ENCODE peak calls at places on chromosomes 12 and 14, in five cellular contexts. One of them, this sample, is unnamed.
A peak's percentile ranks its signal among the peaks of the same experiment; 100 is the strongest.

GRCh38 chr14:51604078-51604477 is 47.6 kb upstream of the FRMD6 start:
- DNase-seq in AG04450: peak; percentile 67
- DNase-seq in dorsolateral prefrontal cortex: no peak
- DNase-seq in neural crest cell: no peak
- DNase-seq in hepatocyte: peak; percentile 39
- DNase-seq in this sample: no peak

GRCh38 chr14:100827751-100828447 is 2.0 kb downstream of the MEG3 start:
- DNase-seq in dorsolateral prefrontal cortex: peak; percentile 57
- DNase-seq in AG04450: peak; percentile 46
- DNase-seq in hepatocyte: no peak
- DNase-seq in neural crest cell: no peak
- DNase-seq in this sample: no peak

GRCh38 chr14:104977681-104978647 is at the start of gene AHNAK2:
- DNase-seq in neural crest cell: peak; percentile 73
- DNase-seq in dorsolateral prefrontal cortex: peak; percentile 67
- DNase-seq in hepatocyte: peak; percentile 94
- DNase-seq in AG04450: peak; percentile 20
- DNase-seq in this sample: peak; percentile 73

GRCh38 chr14:96246535-96246839 is 9.5 kb upstream of the BDKRB1 start:
- DNase-seq in AG04450: peak; percentile 94
- DNase-seq in dorsolateral prefrontal cortex: no peak
- DNase-seq in hepatocyte: peak; percentile 86
- DNase-seq in neural crest cell: no peak
- DNase-seq in this sample: no peak

GRCh38 chr12:25119020-25119419 is 75.9 kb downstream of the DNAI7 start:
- DNase-seq in hepatocyte: no peak
- DNase-seq in neural crest cell: no peak
- DNase-seq in dorsolateral prefrontal cortex: no peak
- DNase-seq in AG04450: no peak
- DNase-seq in this sample: no peak

GRCh38 chr12:109130755-109131521 is 14.6 kb downstream of the ACACB start:
- DNase-seq in AG04450: no peak
- DNase-seq in neural crest cell: no peak
- DNase-seq in dorsolateral prefrontal cortex: no peak
- DNase-seq in hepatocyte: no peak
- DNase-seq in this sample: no peak

GRCh38 chr12:98369601-98370000 is 145.8 kb upstream of the TMPO start:
- DNase-seq in hepatocyte: no peak
- DNase-seq in AG04450: no peak
- DNase-seq in neural crest cell: no peak
- DNase-seq in dorsolateral prefrontal cortex: no peak
- DNase-seq in this sample: no peak

GRCh38 chr14:54712371-54712998 is 145.6 kb downstream of the SAMD4A start:
- DNase-seq in dorsolateral prefrontal cortex: no peak
- DNase-seq in hepatocyte: no peak
- DNase-seq in AG04450: no peak
- DNase-seq in neural crest cell: no peak
- DNase-seq in this sample: no peak

GRCh38 chr12:111448831-111449790 is 43.4 kb downstream of the SH2B3 start:
- DNase-seq in AG04450: no peak
- DNase-seq in neural crest cell: no peak
- DNase-seq in dorsolateral prefrontal cortex: no peak
- DNase-seq in hepatocyte: no peak
- DNase-seq in this sample: no peak

GRCh38 chr14:46399049-46399448 is 252.5 kb downstream of the RPL10L start:
- DNase-seq in AG04450: no peak
- DNase-seq in dorsolateral prefrontal cortex: no peak
- DNase-seq in hepatocyte: no peak
- DNase-seq in neural crest cell: no peak
- DNase-seq in this sample: no peak

GRCh38 chr12:52896190-52897100 is 8.4 kb downstream of the KRT8 start:
- DNase-seq in AG04450: no peak
- DNase-seq in neural crest cell: no peak
- DNase-seq in hepatocyte: peak; percentile 57
- DNase-seq in dorsolateral prefrontal cortex: no peak
- DNase-seq in this sample: no peak

GRCh38 chr12:104242546-104243206 is 27.1 kb downstream of the TXNRD1 start:
- DNase-seq in hepatocyte: no peak
- DNase-seq in dorsolateral prefrontal cortex: no peak
- DNase-seq in AG04450: no peak
- DNase-seq in neural crest cell: no peak
- DNase-seq in this sample: no peak

GRCh38 chr14:91373591-91374245 is 43.9 kb downstream of the CCDC88C start:
- DNase-seq in hepatocyte: no peak
- DNase-seq in dorsolateral prefrontal cortex: no peak
- DNase-seq in neural crest cell: no peak
- DNase-seq in AG04450: no peak
- DNase-seq in this sample: no peak

GRCh38 chr12:110966081-110966760 is 45.8 kb upstream of the MYL2 start:
- DNase-seq in AG04450: no peak
- DNase-seq in neural crest cell: no peak
- DNase-seq in hepatocyte: no peak
- DNase-seq in dorsolateral prefrontal cortex: peak; percentile 57
- DNase-seq in this sample: no peak

GRCh38 chr12:96986883-96987523 is 79.9 kb downstream of the NEDD1 start:
- DNase-seq in neural crest cell: peak; percentile 38
- DNase-seq in hepatocyte: peak; percentile 49
- DNase-seq in AG04450: no peak
- DNase-seq in dorsolateral prefrontal cortex: no peak
- DNase-seq in this sample: no peak

GRCh38 chr14:26856832-26857508 is 259.1 kb upstream of the NOVA1 start:
- DNase-seq in neural crest cell: no peak
- DNase-seq in AG04450: no peak
- DNase-seq in hepatocyte: no peak
- DNase-seq in dorsolateral prefrontal cortex: peak; percentile 51
- DNase-seq in this sample: no peak

DNA sequence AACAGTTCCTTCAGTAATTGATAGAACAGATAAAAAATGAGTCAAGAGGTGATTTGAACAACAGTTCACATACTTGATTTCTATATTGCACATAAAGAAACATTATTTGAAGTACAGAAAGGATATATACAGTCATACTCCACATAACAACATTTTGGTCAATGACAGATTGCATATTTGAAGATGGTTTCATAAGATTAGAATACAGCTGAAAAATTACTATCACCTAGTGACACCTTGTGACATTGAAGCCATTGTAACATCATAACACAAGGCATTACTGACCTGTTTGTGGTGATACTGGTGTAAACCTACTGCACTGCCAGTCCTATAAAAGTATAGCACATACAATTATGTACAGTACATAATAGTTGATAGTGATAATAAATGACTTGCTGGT is 43.1 kb upstream of the ABCC9 start:
- DNase-seq in dorsolateral prefrontal cortex: no peak
- DNase-seq in AG04450: no peak
- DNase-seq in hepatocyte: no peak
- DNase-seq in neural crest cell: no peak
- DNase-seq in this sample: no peak
- TF ChIP-seq CTCF in dorsolateral prefrontal cortex: no peak
- TF ChIP-seq CTCF in AG04450: no peak
- TF ChIP-seq CTCF in hepatocyte: no peak
- TF ChIP-seq CTCF in neural crest cell: no peak
- TF ChIP-seq CTCF in this sample: no peak

GRCh38 chr12:132521726-132522292 is 31.9 kb downstream of the FBRSL1 start:
- DNase-seq in neural crest cell: no peak
- DNase-seq in hepatocyte: no peak
- DNase-seq in dorsolateral prefrontal cortex: no peak
- DNase-seq in AG04450: no peak
- DNase-seq in this sample: no peak

GRCh38 chr12:132523576-132524331 is 33.8 kb downstream of the FBRSL1 start:
- DNase-seq in neural crest cell: peak; percentile 87
- DNase-seq in dorsolateral prefrontal cortex: peak; percentile 85
- DNase-seq in hepatocyte: peak; percentile 74
- DNase-seq in AG04450: no peak
- DNase-seq in this sample: peak; percentile 61

GRCh38 chr12:132524405-132524804 is 34.5 kb downstream of the FBRSL1 start:
- DNase-seq in dorsolateral prefrontal cortex: no peak
- DNase-seq in neural crest cell: no peak
- DNase-seq in AG04450: no peak
- DNase-seq in hepatocyte: peak; percentile 68
- DNase-seq in this sample: no peak

GRCh38 chr12:132521200-132521580 is 31.2 kb downstream of the FBRSL1 start:
- DNase-seq in hepatocyte: no peak
- DNase-seq in neural crest cell: no peak
- DNase-seq in dorsolateral prefrontal cortex: no peak
- DNase-seq in AG04450: no peak
- DNase-seq in this sample: no peak

DNA sequence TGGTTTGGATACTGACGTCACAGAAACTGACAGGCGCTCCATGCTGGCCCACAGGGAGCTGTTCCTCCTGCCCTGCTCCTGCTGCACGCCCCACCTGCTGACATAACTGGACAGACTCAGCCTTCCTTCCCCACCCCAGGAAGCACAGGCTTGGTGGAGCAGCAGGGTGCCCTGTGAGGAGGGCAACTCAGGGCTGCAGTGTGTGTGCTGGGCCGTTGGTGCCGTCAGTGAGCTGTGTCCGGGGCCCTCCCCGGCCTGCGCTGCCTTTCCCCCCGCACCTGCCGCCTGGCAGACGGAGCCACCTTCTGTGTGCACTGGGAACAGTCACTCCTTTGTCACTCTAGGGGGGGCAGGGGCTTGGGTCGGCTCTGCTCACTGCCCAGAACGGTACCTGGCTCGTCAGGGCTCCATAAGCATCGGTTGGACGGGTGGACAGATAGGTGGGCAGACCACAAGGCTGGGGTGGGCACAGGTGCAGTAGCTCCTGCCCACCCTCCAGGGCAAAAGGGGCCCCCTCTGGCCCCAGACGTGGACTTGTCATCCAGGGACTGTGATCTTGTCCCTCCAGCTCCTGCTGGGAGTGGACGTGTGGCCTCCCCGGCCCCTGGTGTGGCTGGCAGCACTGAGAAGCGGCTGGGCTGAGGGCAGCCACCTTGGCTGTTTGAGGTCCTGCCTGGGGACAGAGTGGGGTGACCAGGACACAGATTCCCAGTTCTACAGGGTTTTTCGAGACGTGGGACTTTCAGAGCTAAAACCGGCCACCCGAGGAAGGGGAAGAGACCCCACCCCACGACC is 32.8 kb downstream of the FBRSL1 start:
- DNase-seq in dorsolateral prefrontal cortex: no peak
- DNase-seq in AG04450: no peak
- DNase-seq in hepatocyte: no peak
- DNase-seq in neural crest cell: no peak
- DNase-seq in this sample: no peak
- TF ChIP-seq CTCF in dorsolateral prefrontal cortex: no peak
- TF ChIP-seq CTCF in AG04450: no peak
- TF ChIP-seq CTCF in hepatocyte: no peak
- TF ChIP-seq CTCF in neural crest cell: no peak
- TF ChIP-seq CTCF in this sample: no peak

GRCh38 chr12:66409195-66409871 is 107.0 kb downstream of the HELB start:
- DNase-seq in dorsolateral prefrontal cortex: no peak
- DNase-seq in neural crest cell: peak; percentile 29
- DNase-seq in hepatocyte: peak; percentile 50
- DNase-seq in AG04450: peak; percentile 61
- DNase-seq in this sample: no peak
- TF ChIP-seq CTCF in dorsolateral prefrontal cortex: peak; percentile 66
- TF ChIP-seq CTCF in neural crest cell: peak; percentile 64
- TF ChIP-seq CTCF in hepatocyte: peak; percentile 58
- TF ChIP-seq CTCF in AG04450: peak; percentile 82
- TF ChIP-seq CTCF in this sample: peak; percentile 55

GRCh38 chr12:46372131-46372851 is at the start of gene SLC38A2:
- DNase-seq in dorsolateral prefrontal cortex: peak; percentile 99
- DNase-seq in AG04450: no peak
- DNase-seq in neural crest cell: peak; percentile 92
- DNase-seq in hepatocyte: peak; percentile 98
- DNase-seq in this sample: no peak
- TF ChIP-seq CTCF in dorsolateral prefrontal cortex: peak; percentile 11
- TF ChIP-seq CTCF in AG04450: no peak
- TF ChIP-seq CTCF in neural crest cell: peak; percentile 9
- TF ChIP-seq CTCF in hepatocyte: no peak
- TF ChIP-seq CTCF in this sample: no peak

DNA sequence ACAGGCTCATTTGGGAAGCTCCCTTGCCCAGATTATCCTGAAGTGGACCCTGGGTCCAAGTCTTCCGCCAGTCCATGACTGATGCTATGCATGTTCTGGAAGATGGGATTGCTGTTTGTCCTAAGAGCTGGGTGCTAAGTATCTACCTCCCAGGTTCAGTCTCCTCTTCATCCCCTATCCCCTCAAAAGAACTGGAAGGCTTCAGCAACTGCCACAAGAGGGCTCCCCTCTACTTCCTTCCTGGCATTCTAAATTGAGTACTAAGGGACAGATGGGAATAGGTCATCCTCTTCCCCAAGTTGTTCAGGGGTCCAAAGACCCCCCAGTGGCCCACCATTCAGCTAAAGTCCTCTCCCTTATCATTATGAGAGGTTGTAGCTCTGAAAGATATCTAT is 9.0 kb upstream of the FKBP11 start:
- DNase-seq in dorsolateral prefrontal cortex: no peak
- DNase-seq in AG04450: no peak
- DNase-seq in hepatocyte: no peak
- DNase-seq in neural crest cell: no peak
- DNase-seq in this sample: no peak
- TF ChIP-seq CTCF in dorsolateral prefrontal cortex: peak; percentile 29
- TF ChIP-seq CTCF in AG04450: peak; percentile 46
- TF ChIP-seq CTCF in hepatocyte: peak; percentile 28
- TF ChIP-seq CTCF in neural crest cell: peak; percentile 36
- TF ChIP-seq CTCF in this sample: peak; percentile 19

GRCh38 chr12:1630081-1630826 is 1.2 kb downstream of the WNT5B start:
- DNase-seq in AG04450: no peak
- DNase-seq in neural crest cell: peak; percentile 15
- DNase-seq in dorsolateral prefrontal cortex: peak; percentile 39
- DNase-seq in hepatocyte: peak; percentile 65
- DNase-seq in this sample: no peak
- TF ChIP-seq CTCF in AG04450: peak; percentile 1
- TF ChIP-seq CTCF in neural crest cell: peak; percentile 42
- TF ChIP-seq CTCF in dorsolateral prefrontal cortex: peak; percentile 37
- TF ChIP-seq CTCF in hepatocyte: no peak
- TF ChIP-seq CTCF in this sample: peak; percentile 45

This sample was measured in progenitor cell of endocrine pancreas.